ENCODE peak calls at places on chromosomes 6 and 20, in four cellular contexts. One of them, this sample, is unnamed.
A peak's percentile ranks its signal among the peaks of the same experiment; 100 is the strongest.

GRCh38 chr20:35451295-35451694 is 4.1 kb upstream of the CEP250 start:
- DNase-seq in sigmoid colon: no peak
- DNase-seq in dorsolateral prefrontal cortex: no peak
- DNase-seq in AG04450: no peak
- DNase-seq in this sample: no peak

GRCh38 chr6:113558966-113559365 is 298.2 kb upstream of the MARCKS start:
- DNase-seq in sigmoid colon: no peak
- DNase-seq in dorsolateral prefrontal cortex: no peak
- DNase-seq in AG04450: no peak
- DNase-seq in this sample: no peak

GRCh38 chr20:3711418-3712043 is 869 bp downstream of the SIGLEC1 start:
- DNase-seq in sigmoid colon: no peak
- DNase-seq in dorsolateral prefrontal cortex: no peak
- DNase-seq in AG04450: no peak
- DNase-seq in this sample: no peak

GRCh38 chr6:107061125-107062020 is 33.4 kb downstream of the MTRES1 start:
- DNase-seq in sigmoid colon: no peak
- DNase-seq in dorsolateral prefrontal cortex: no peak
- DNase-seq in AG04450: no peak
- DNase-seq in this sample: no peak

GRCh38 chr6:145275019-145275418 is 460.3 kb downstream of the EPM2A start:
- DNase-seq in sigmoid colon: no peak
- DNase-seq in dorsolateral prefrontal cortex: no peak
- DNase-seq in AG04450: no peak
- DNase-seq in this sample: no peak

GRCh38 chr6:102197211-102197610 is 803.7 kb downstream of the GRIK2 start:
- DNase-seq in sigmoid colon: no peak
- DNase-seq in dorsolateral prefrontal cortex: no peak
- DNase-seq in AG04450: no peak
- DNase-seq in this sample: no peak

GRCh38 chr6:88633782-88634181 is 329.6 kb downstream of the RNGTT start:
- DNase-seq in sigmoid colon: no peak
- DNase-seq in dorsolateral prefrontal cortex: no peak
- DNase-seq in AG04450: no peak
- DNase-seq in this sample: no peak

GRCh38 chr6:121216928-121217327 is 117.4 kb downstream of the TBC1D32 start:
- DNase-seq in sigmoid colon: no peak
- DNase-seq in dorsolateral prefrontal cortex: no peak
- DNase-seq in AG04450: peak; percentile 1
- DNase-seq in this sample: no peak

GRCh38 chr20:62805711-62806382 is 1.2 kb downstream of the OGFR start:
- DNase-seq in sigmoid colon: no peak
- DNase-seq in dorsolateral prefrontal cortex: no peak
- DNase-seq in AG04450: no peak
- DNase-seq in this sample: peak; percentile 81

GRCh38 chr6:48560408-48560807 is 449.4 kb upstream of the PTCHD4 start:
- DNase-seq in sigmoid colon: no peak
- DNase-seq in dorsolateral prefrontal cortex: no peak
- DNase-seq in AG04450: no peak
- DNase-seq in this sample: no peak

GRCh38 chr6:46175446-46175845 is 4.7 kb upstream of the ENPP5 start:
- DNase-seq in sigmoid colon: no peak
- DNase-seq in dorsolateral prefrontal cortex: no peak
- DNase-seq in AG04450: no peak
- DNase-seq in this sample: no peak

GRCh38 chr6:85493389-85493788 is 43.5 kb downstream of the NT5E start:
- DNase-seq in sigmoid colon: no peak
- DNase-seq in dorsolateral prefrontal cortex: no peak
- DNase-seq in AG04450: no peak
- DNase-seq in this sample: no peak

GRCh38 chr20:38145094-38146075 is 19.7 kb downstream of the TGM2 start:
- DNase-seq in sigmoid colon: no peak
- DNase-seq in dorsolateral prefrontal cortex: no peak
- DNase-seq in AG04450: no peak
- DNase-seq in this sample: no peak

GRCh38 chr6:154514481-154514880 is 4.0 kb upstream of the CNKSR3 start:
- DNase-seq in sigmoid colon: no peak
- DNase-seq in dorsolateral prefrontal cortex: no peak
- DNase-seq in AG04450: no peak
- DNase-seq in this sample: no peak

GRCh38 chr6:111925296-111925695 is 52.0 kb upstream of the FYN start:
- DNase-seq in sigmoid colon: no peak
- DNase-seq in dorsolateral prefrontal cortex: no peak
- DNase-seq in AG04450: no peak
- DNase-seq in this sample: no peak

GRCh38 chr6:45681860-45682488 is 304.2 kb upstream of the SUPT3H start:
- DNase-seq in sigmoid colon: no peak
- DNase-seq in dorsolateral prefrontal cortex: no peak
- DNase-seq in AG04450: no peak
- DNase-seq in this sample: no peak

GRCh38 chr20:48807051-48807450 is 20.7 kb downstream of the PREX1 start:
- DNase-seq in sigmoid colon: no peak
- DNase-seq in dorsolateral prefrontal cortex: no peak
- DNase-seq in AG04450: no peak
- DNase-seq in this sample: no peak

GRCh38 chr6:84074988-84075781 is 41.6 kb downstream of the MRAP2 start:
- DNase-seq in sigmoid colon: no peak
- DNase-seq in dorsolateral prefrontal cortex: no peak
- DNase-seq in AG04450: no peak
- DNase-seq in this sample: no peak

GRCh38 chr20:59645761-59646171 is 41.4 kb downstream of the PHACTR3 start:
- DNase-seq in sigmoid colon: peak; percentile 52
- DNase-seq in dorsolateral prefrontal cortex: peak; percentile 61
- DNase-seq in AG04450: no peak
- DNase-seq in this sample: no peak

GRCh38 chr6:121645100-121645745 is 209.8 kb downstream of the GJA1 start:
- DNase-seq in sigmoid colon: no peak
- DNase-seq in dorsolateral prefrontal cortex: no peak
- DNase-seq in AG04450: no peak
- DNase-seq in this sample: no peak

GRCh38 chr20:18983796-18984195 is 170.2 kb downstream of the SCP2D1 start:
- DNase-seq in sigmoid colon: no peak
- DNase-seq in dorsolateral prefrontal cortex: no peak
- DNase-seq in AG04450: no peak
- DNase-seq in this sample: no peak

GRCh38 chr6:137234505-137234863 is 15.3 kb upstream of the IFNGR1 start:
- DNase-seq in sigmoid colon: no peak
- DNase-seq in dorsolateral prefrontal cortex: no peak
- DNase-seq in AG04450: no peak
- DNase-seq in this sample: no peak

GRCh38 chr6:31877651-31878161 is 1.1 kb downstream of the SLC44A4 start:
- DNase-seq in sigmoid colon: peak; percentile 52
- DNase-seq in dorsolateral prefrontal cortex: no peak
- DNase-seq in AG04450: no peak
- DNase-seq in this sample: peak; percentile 15

GRCh38 chr6:166670894-166671293 is 43.8 kb upstream of the RPS6KA2 start:
- DNase-seq in sigmoid colon: no peak
- DNase-seq in dorsolateral prefrontal cortex: no peak
- DNase-seq in AG04450: no peak
- DNase-seq in this sample: no peak

GRCh38 chr6:166672146-166672545 is 45.1 kb upstream of the RPS6KA2 start:
- DNase-seq in sigmoid colon: no peak
- DNase-seq in dorsolateral prefrontal cortex: no peak
- DNase-seq in AG04450: no peak
- DNase-seq in this sample: no peak

GRCh38 chr6:166671434-166672061 is 44.5 kb upstream of the RPS6KA2 start:
- DNase-seq in sigmoid colon: no peak
- DNase-seq in dorsolateral prefrontal cortex: no peak
- DNase-seq in AG04450: no peak
- DNase-seq in this sample: no peak

GRCh38 chr6:166672624-166673165 is 45.6 kb upstream of the RPS6KA2 start:
- DNase-seq in sigmoid colon: no peak
- DNase-seq in dorsolateral prefrontal cortex: no peak
- DNase-seq in AG04450: no peak
- DNase-seq in this sample: no peak

DNA sequence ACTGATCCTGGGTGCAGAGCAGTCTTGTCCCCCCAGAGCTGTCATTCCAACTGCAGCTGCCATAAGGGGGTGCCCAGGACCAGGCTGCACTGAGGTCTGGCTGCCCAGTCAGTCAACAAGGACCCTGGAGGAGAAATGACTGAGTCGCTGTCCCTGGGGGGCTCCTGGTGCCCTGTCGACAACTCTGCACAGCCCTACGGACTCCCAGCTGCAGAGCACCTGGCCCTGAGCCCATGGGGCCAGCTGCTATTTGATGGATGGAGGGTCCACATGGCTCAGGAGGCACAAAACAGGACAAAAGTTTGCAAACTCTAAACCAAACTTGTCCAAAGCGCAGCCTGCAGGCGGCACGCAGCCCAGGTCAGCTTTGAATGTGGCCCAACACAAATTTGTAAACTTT is 46.3 kb upstream of the RPS6KA2 start:
- DNase-seq in sigmoid colon: no peak
- DNase-seq in dorsolateral prefrontal cortex: no peak
- DNase-seq in AG04450: no peak
- DNase-seq in this sample: no peak
- H3K4me3 ChIP-seq in sigmoid colon: no peak overlapping the region
- H3K4me3 ChIP-seq in dorsolateral prefrontal cortex: no peak overlapping the region
- H3K4me3 ChIP-seq in AG04450: no peak overlapping the region
- H3K4me3 ChIP-seq in this sample: no peak overlapping the region

DNA sequence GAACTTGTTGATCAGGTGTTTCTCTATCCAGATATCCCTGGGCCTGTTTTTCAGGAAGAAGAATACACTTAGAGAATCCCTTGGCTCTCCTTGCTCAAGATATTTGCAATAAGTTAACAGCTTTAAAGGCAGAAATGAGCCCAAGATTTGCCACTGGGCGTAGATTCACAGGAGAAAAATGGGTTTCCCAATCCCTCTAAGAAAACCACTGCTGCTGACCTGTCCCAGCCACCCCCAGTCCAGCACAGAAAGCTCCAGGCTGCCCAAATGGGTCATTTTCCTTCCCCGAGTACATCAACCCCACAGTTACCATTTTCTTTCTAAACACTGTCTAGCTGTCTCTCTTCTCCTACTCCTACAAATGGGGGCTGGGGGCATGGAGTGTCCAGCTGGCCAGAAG is 67.3 kb downstream of the ANKRD60 start:
- DNase-seq in sigmoid colon: no peak
- DNase-seq in dorsolateral prefrontal cortex: no peak
- DNase-seq in AG04450: no peak
- DNase-seq in this sample: no peak
- H3K27me3 ChIP-seq in sigmoid colon: no peaks in the 10 kb centered on the region
- H3K27me3 ChIP-seq in dorsolateral prefrontal cortex: no peaks in the 10 kb centered on the region
- H3K27me3 ChIP-seq in AG04450: no peaks in the 10 kb centered on the region
- H3K27me3 ChIP-seq in this sample: no peaks in the 10 kb centered on the region

GRCh38 chr6:33297406-33297955 is 1.3 kb downstream of the RGL2 start:
- DNase-seq in sigmoid colon: no peak
- DNase-seq in dorsolateral prefrontal cortex: no peak
- DNase-seq in AG04450: no peak
- DNase-seq in this sample: peak; percentile 86

GRCh38 chr6:33295621-33296369 is 2.9 kb downstream of the RGL2 start:
- DNase-seq in sigmoid colon: no peak
- DNase-seq in dorsolateral prefrontal cortex: no peak
- DNase-seq in AG04450: no peak
- DNase-seq in this sample: no peak

GRCh38 chr6:33298773-33299236 is at the start of gene RGL2:
- DNase-seq in sigmoid colon: peak; percentile 94
- DNase-seq in dorsolateral prefrontal cortex: peak; percentile 66
- DNase-seq in AG04450: no peak
- DNase-seq in this sample: peak; percentile 91

GRCh38 chr6:33297956-33298772 is 578 bp downstream of the RGL2 start:
- DNase-seq in sigmoid colon: peak; percentile 90
- DNase-seq in dorsolateral prefrontal cortex: no peak
- DNase-seq in AG04450: no peak
- DNase-seq in this sample: peak; percentile 84

DNA sequence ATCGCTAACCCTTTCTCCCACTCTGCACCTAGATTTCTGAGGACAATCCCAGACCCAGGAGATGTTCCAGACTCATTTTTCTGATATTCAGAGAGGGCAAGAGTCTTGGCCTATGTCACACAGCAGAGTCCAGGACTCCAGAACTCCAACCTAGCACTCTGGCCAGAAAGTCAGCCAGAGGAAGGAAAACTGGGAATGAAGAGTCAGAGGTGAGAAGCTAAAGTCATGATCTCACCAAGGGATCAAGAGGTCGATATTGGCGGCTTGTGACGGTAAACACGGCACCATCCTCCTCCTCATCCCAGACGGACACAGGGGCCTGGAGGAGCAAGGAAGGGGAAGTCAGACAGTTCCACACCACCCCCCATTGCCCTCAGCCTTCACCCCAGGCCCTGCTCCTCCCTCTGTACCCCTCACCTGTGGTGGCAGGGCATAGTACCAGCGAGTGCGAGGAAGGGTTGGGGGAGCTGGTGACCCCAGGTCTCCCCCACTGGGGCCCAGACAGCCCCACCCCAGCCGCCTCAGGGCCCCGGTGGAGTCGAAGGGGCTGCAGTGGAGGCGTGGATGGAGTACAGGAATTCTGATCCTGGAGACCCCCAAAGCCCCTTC is 1.8 kb downstream of the RGL2 start:
- DNase-seq in sigmoid colon: no peak
- DNase-seq in dorsolateral prefrontal cortex: no peak
- DNase-seq in AG04450: no peak
- DNase-seq in this sample: no peak
- H3K4me3 ChIP-seq in sigmoid colon: peak overlapping the region; percentile 62
- H3K4me3 ChIP-seq in dorsolateral prefrontal cortex: peak overlapping the region; percentile 88
- H3K4me3 ChIP-seq in AG04450: peak overlapping the region; percentile 91
- H3K4me3 ChIP-seq in this sample: peak overlapping the region; percentile 61

GRCh38 chr6:156985309-156985708 is 208.1 kb downstream of the ARID1B start:
- DNase-seq in sigmoid colon: no peak
- DNase-seq in dorsolateral prefrontal cortex: no peak
- DNase-seq in AG04450: no peak
- DNase-seq in this sample: no peak
- H3K27me3 ChIP-seq in sigmoid colon: no peaks in the 10 kb centered on the region
- H3K27me3 ChIP-seq in dorsolateral prefrontal cortex: no peaks in the 10 kb centered on the region
- H3K27me3 ChIP-seq in AG04450: no peaks in the 10 kb centered on the region
- H3K27me3 ChIP-seq in this sample: no peaks in the 10 kb centered on the region

GRCh38 chr6:24961852-24962251 is 26.1 kb upstream of the RIPOR2 start:
- DNase-seq in sigmoid colon: no peak
- DNase-seq in dorsolateral prefrontal cortex: no peak
- DNase-seq in AG04450: no peak
- DNase-seq in this sample: no peak

GRCh38 chr6:24960991-24961475 is 25.3 kb upstream of the RIPOR2 start:
- DNase-seq in sigmoid colon: no peak
- DNase-seq in dorsolateral prefrontal cortex: no peak
- DNase-seq in AG04450: no peak
- DNase-seq in this sample: no peak

GRCh38 chr6:24963887-24964570 is 28.3 kb upstream of the RIPOR2 start:
- DNase-seq in sigmoid colon: no peak
- DNase-seq in dorsolateral prefrontal cortex: no peak
- DNase-seq in AG04450: no peak
- DNase-seq in this sample: no peak

GRCh38 chr6:24959333-24959732 is 23.6 kb upstream of the RIPOR2 start:
- DNase-seq in sigmoid colon: no peak
- DNase-seq in dorsolateral prefrontal cortex: no peak
- DNase-seq in AG04450: no peak
- DNase-seq in this sample: no peak
- H3K4me3 ChIP-seq in sigmoid colon: no peak overlapping the region
- H3K4me3 ChIP-seq in dorsolateral prefrontal cortex: no peak overlapping the region
- H3K4me3 ChIP-seq in AG04450: no peak overlapping the region
- H3K4me3 ChIP-seq in this sample: no peak overlapping the region

GRCh38 chr6:34104186-34104585 is 41.7 kb downstream of the GRM4 start:
- DNase-seq in sigmoid colon: no peak
- DNase-seq in dorsolateral prefrontal cortex: no peak
- DNase-seq in AG04450: no peak
- DNase-seq in this sample: no peak
- H3K27me3 ChIP-seq in sigmoid colon: no peaks in the 10 kb centered on the region
- H3K27me3 ChIP-seq in dorsolateral prefrontal cortex: no peaks in the 10 kb centered on the region
- H3K27me3 ChIP-seq in AG04450: peaks cover 37% of the 10 kb centered on the region
- H3K27me3 ChIP-seq in this sample: no peaks in the 10 kb centered on the region

This sample was measured in left lung.